ENCODE peak calls at places on chromosomes 6 and 20, in four cellular contexts. One of them, this sample, is unnamed.

GRCh38 chr6:169978615-169979161 is 227.3 kb downstream of the ERMARD start:
- DNase-seq in WTC11: no peak
- DNase-seq in HepG2: no peak
- DNase-seq in K562: no peak
- DNase-seq in this sample: no peak

GRCh38 chr6:27894839-27895762 is 17.1 kb downstream of the OR2B2 start:
- DNase-seq in WTC11: no peak
- DNase-seq in HepG2: peak
- DNase-seq in K562: peak
- DNase-seq in this sample: peak

GRCh38 chr6:161838306-161839035 is 564.6 kb upstream of the AGPAT4 start:
- DNase-seq in WTC11: peak
- DNase-seq in HepG2: peak
- DNase-seq in K562: no peak
- DNase-seq in this sample: no peak

GRCh38 chr6:82013561-82014275 is 233.8 kb downstream of the IBTK start:
- DNase-seq in WTC11: no peak
- DNase-seq in HepG2: peak
- DNase-seq in K562: no peak
- DNase-seq in this sample: no peak

GRCh38 chr20:34516874-34517542 is 786 bp downstream of the DYNLRB1 start:
- DNase-seq in WTC11: no peak
- DNase-seq in HepG2: no peak
- DNase-seq in K562: no peak
- DNase-seq in this sample: no peak

GRCh38 chr20:8646716-8647115 is 422.2 kb upstream of the PLCB4 start:
- DNase-seq in WTC11: no peak
- DNase-seq in HepG2: no peak
- DNase-seq in K562: no peak
- DNase-seq in this sample: no peak

GRCh38 chr6:656460-657252 is at the start of gene HUS1B:
- DNase-seq in WTC11: peak
- DNase-seq in HepG2: no peak
- DNase-seq in K562: no peak
- DNase-seq in this sample: no peak

GRCh38 chr6:142855877-142856606 is 88.9 kb downstream of the HIVEP2 start:
- DNase-seq in WTC11: no peak
- DNase-seq in HepG2: no peak
- DNase-seq in K562: no peak
- DNase-seq in this sample: no peak

GRCh38 chr20:22719250-22719649 is 134.9 kb upstream of the FOXA2 start:
- DNase-seq in WTC11: no peak
- DNase-seq in HepG2: no peak
- DNase-seq in K562: no peak
- DNase-seq in this sample: no peak

GRCh38 chr6:154638369-154638768 is 94.8 kb upstream of the SCAF8 start:
- DNase-seq in WTC11: no peak
- DNase-seq in HepG2: no peak
- DNase-seq in K562: no peak
- DNase-seq in this sample: no peak

GRCh38 chr6:17226766-17227338 is 54.3 kb upstream of the RBM24 start:
- DNase-seq in WTC11: no peak
- DNase-seq in HepG2: no peak
- DNase-seq in K562: no peak
- DNase-seq in this sample: no peak
- TF ChIP-seq ETV6 in WTC11: no peak
- TF ChIP-seq ETV6 in HepG2: no peak
- TF ChIP-seq ETV6 in K562: no peak
- TF ChIP-seq ETV6 in this sample: no peak

GRCh38 chr6:53336070-53336469 is 12.7 kb downstream of the ELOVL5 start:
- DNase-seq in WTC11: no peak
- DNase-seq in HepG2: no peak
- DNase-seq in K562: no peak
- DNase-seq in this sample: no peak

GRCh38 chr6:53338304-53338703 is 10.4 kb downstream of the ELOVL5 start:
- DNase-seq in WTC11: no peak
- DNase-seq in HepG2: no peak
- DNase-seq in K562: no peak
- DNase-seq in this sample: no peak

GRCh38 chr6:53333439-53334408 is 15.0 kb downstream of the ELOVL5 start:
- DNase-seq in WTC11: no peak
- DNase-seq in HepG2: peak
- DNase-seq in K562: no peak
- DNase-seq in this sample: no peak

GRCh38 chr6:53331678-53332077 is 17.1 kb downstream of the ELOVL5 start:
- DNase-seq in WTC11: no peak
- DNase-seq in HepG2: no peak
- DNase-seq in K562: no peak
- DNase-seq in this sample: no peak

DNA sequence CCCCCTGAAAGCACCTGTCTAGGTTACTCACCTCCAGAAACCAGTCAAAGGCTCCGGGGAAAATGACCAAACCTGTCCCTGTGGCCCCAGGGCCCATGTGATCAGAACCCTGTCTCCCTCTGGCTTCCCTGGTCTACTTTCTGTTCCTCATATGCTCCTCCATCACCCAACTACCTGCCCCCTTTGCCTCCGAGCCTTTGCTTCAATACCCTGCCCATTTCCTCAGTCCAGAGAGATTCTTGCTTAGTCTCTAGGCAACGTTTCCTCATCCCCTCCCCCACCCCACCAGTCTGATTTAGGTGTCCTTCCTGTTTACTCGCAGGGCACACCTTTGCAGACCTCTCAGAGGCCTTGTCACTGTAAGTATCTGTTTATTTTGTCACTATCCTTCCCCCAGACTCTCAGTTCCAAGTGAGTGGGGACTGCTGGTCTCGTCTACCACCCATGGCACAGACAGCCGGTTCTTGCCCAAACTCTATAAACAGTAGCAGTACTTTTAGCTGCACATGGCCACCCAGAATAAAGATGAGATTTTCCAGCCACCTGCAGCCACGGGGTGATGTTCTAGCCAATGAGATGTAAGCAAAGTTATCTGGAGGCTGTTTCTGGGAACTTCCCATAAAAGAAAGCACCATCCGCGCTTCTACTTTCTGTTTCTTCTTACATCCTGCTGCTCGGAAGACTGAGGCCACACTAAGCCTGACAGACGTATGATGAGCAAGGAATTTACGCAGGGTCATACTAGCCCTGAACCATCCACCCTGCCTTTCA is 13.3 kb downstream of the ELOVL5 start:
- DNase-seq in WTC11: no peak
- DNase-seq in HepG2: no peak
- DNase-seq in K562: no peak
- DNase-seq in this sample: peak
- TF ChIP-seq ETV6 in WTC11: no peak
- TF ChIP-seq ETV6 in HepG2: no peak
- TF ChIP-seq ETV6 in K562: no peak
- TF ChIP-seq ETV6 in this sample: no peak

DNA sequence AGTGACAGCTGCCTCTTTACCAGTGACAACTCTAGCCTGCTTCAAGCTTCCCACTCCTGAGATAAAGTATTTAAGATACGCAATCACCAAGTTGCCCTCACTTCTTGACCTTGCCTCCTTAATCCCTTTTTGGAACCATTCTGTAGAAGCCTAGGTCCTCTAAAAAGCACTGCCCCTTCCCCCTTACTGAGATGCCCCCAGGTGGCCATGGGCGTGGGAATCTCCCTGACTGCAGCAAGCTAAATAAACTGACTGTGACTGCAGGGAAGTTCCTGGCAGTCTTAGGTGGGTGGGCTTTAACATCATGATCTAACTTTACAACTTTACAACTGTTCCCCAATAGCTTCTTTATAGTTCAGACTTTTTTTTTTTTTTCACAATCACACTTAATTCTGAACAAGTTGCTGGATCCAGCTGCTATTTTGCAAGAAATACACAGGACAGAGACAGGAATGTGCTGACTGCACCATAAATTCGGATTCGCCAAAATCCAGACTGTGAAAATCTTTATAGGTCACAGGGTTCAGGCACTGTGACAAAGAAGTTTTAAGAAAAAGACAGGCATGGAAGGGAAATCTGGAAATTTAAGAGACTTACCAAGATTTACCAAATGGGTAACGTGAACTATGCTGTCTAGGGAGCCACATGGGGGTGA is 344.2 kb upstream of the SULF2 start:
- DNase-seq in WTC11: no peak
- DNase-seq in HepG2: no peak
- DNase-seq in K562: no peak
- DNase-seq in this sample: no peak
- TF ChIP-seq ETV6 in WTC11: no peak
- TF ChIP-seq ETV6 in HepG2: no peak
- TF ChIP-seq ETV6 in K562: no peak
- TF ChIP-seq ETV6 in this sample: no peak

GRCh38 chr6:53579338-53579737 is 34.4 kb upstream of the GCLC start:
- DNase-seq in WTC11: no peak
- DNase-seq in HepG2: no peak
- DNase-seq in K562: no peak
- DNase-seq in this sample: no peak
- TF ChIP-seq ETV6 in WTC11: no peak
- TF ChIP-seq ETV6 in HepG2: no peak
- TF ChIP-seq ETV6 in K562: no peak
- TF ChIP-seq ETV6 in this sample: no peak

GRCh38 chr6:139164001-139164400 is 29.1 kb downstream of the HECA start:
- DNase-seq in WTC11: peak
- DNase-seq in HepG2: no peak
- DNase-seq in K562: no peak
- DNase-seq in this sample: no peak
- TF ChIP-seq ETV6 in WTC11: no peak
- TF ChIP-seq ETV6 in HepG2: no peak
- TF ChIP-seq ETV6 in K562: no peak
- TF ChIP-seq ETV6 in this sample: no peak

DNA sequence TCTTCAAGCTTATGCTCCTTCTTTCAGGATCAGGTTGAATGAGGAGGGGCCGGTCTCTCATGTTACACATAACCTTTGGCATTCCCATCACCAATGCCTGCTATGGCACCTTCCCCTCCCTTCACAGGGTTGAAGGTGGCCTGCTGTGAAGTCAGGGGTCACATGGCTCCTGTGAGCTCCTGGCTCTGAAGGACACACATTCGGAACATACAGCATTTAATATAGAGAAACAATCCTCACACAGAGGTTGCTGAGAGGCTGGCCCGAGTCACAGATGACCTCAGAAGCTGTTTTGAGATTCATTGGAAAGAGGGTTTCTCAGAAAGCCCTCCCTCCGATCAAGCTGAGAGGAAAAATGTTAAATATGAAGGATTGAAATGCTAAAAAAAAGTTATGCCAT is 82.1 kb downstream of the PSMG4 start:
- DNase-seq in WTC11: no peak
- DNase-seq in HepG2: peak
- DNase-seq in K562: no peak
- DNase-seq in this sample: no peak
- TF ChIP-seq ETV6 in WTC11: no peak
- TF ChIP-seq ETV6 in HepG2: no peak
- TF ChIP-seq ETV6 in K562: no peak
- TF ChIP-seq ETV6 in this sample: no peak

DNA sequence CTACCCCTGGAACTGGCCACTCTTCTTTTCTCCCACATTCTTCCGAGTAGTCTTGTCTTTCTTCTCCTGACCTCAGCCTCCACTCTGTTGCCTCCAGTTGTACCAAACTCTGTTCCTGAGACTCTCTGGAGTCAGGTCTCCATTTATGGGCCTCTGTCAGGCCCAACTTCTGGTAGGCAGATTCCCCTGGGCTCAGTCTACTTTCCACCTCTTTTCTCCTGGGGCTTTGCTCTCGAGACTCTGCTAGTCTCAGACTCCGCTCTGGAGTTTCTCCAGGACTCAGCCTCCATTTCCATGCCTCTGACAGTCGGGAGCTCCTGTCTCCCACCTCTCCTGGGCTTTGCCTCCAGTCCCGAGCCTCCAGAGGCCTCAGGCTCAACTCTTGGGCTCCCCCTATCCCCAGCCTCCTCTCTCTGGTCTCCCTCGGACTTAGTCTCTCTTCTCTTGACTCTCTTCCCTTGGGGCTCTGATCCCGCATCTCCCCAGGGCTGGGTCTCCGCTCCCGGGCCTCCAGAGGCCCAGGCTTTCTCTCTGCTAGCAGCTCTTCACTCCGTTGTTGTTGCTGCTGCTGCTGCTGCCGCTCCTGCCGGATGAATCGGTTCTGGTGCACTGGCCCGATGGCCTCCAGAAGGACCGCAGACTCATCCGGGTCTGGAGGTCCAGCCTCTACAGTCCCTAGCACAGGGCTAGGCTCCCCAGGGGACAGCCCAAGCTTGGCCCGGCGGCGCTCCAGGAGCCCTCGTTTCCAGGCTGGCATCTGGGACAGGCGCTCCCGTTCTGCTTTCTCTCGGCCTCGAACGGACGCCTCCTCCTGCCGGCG is 1.1 kb downstream of the PPP1R18 start:
- DNase-seq in WTC11: no peak
- DNase-seq in HepG2: no peak
- DNase-seq in K562: no peak
- DNase-seq in this sample: no peak
- TF ChIP-seq ETV6 in WTC11: no peak
- TF ChIP-seq ETV6 in HepG2: no peak
- TF ChIP-seq ETV6 in K562: no peak
- TF ChIP-seq ETV6 in this sample: no peak

GRCh38 chr20:595330-596308 is 14.5 kb downstream of the TCF15 start:
- DNase-seq in WTC11: no peak
- DNase-seq in HepG2: no peak
- DNase-seq in K562: peak
- DNase-seq in this sample: no peak
- TF ChIP-seq ETV6 in WTC11: no peak
- TF ChIP-seq ETV6 in HepG2: no peak
- TF ChIP-seq ETV6 in K562: no peak
- TF ChIP-seq ETV6 in this sample: no peak

GRCh38 chr6:16585805-16586204 is 175.5 kb downstream of the ATXN1 start:
- DNase-seq in WTC11: no peak
- DNase-seq in HepG2: no peak
- DNase-seq in K562: no peak
- DNase-seq in this sample: no peak
- TF ChIP-seq ETV6 in WTC11: no peak
- TF ChIP-seq ETV6 in HepG2: no peak
- TF ChIP-seq ETV6 in K562: no peak
- TF ChIP-seq ETV6 in this sample: no peak